ENCODE peak calls at places on chromosomes 7 and 10, in five cellular contexts. B, R, N, K and X are unnamed samples.

GRCh38 chr10:75456122-75456521 is 24.7 kb downstream of the LRMDA start:
- DNase-seq in B (no peak), R (no peak), N (no peak), K (no peak), X (no peak)

GRCh38 chr7:134327896-134328295 is 11.2 kb upstream of the SLC35B4 start:
- DNase-seq in B (peak), R (peak), N (peak), K (peak), X (peak)

GRCh38 chr7:100545636-100546128 is 6.7 kb downstream of the AGFG2 start:
- DNase-seq in B (no peak), R (peak), N (peak), K (peak), X (peak)

GRCh38 chr10:101560293-101561067 is 27.6 kb downstream of the POLL start:
- DNase-seq in B (peak), R (no peak), N (no peak), K (no peak), X (no peak)

GRCh38 chr10:130024779-130025178 is 60.7 kb upstream of the EBF3 start:
- DNase-seq in B (no peak), R (no peak), N (no peak), K (no peak), X (no peak)

GRCh38 chr10:120186506-120186905 is 270.5 kb upstream of the PLPP4 start:
- DNase-seq in B (no peak), R (no peak), N (no peak), K (no peak), X (no peak)

GRCh38 chr7:34108150-34108549 is 202.8 kb downstream of the BMPER start:
- DNase-seq in B (no peak), R (no peak), N (no peak), K (no peak), X (no peak)

GRCh38 chr10:28558923-28559508 is 26.1 kb downstream of the WAC start:
- DNase-seq in B (no peak), R (no peak), N (no peak), K (no peak), X (no peak)

GRCh38 chr7:149774237-149775175 is 1.1 kb upstream of the ZNF467 start:
- DNase-seq in B (no peak), R (no peak), N (no peak), K (no peak), X (no peak)

GRCh38 chr10:86306628-86307278 is 59.8 kb downstream of the GRID1 start:
- DNase-seq in B (peak), R (peak), N (peak), K (no peak), X (no peak)

GRCh38 chr7:120987683-120988590 is 574 bp upstream of the CPED1 start:
- DNase-seq in B (peak), R (peak), N (peak), K (peak), X (peak)

GRCh38 chr10:100683545-100684127 is 61.7 kb upstream of the PAX2 start:
- DNase-seq in B (no peak), R (no peak), N (no peak), K (no peak), X (no peak)

GRCh38 chr10:70169661-70170364 is 501 bp downstream of the SAR1A start:
- DNase-seq in B (no peak), R (peak), N (no peak), K (no peak), X (no peak)

GRCh38 chr7:53642361-53642760 is 606.9 kb downstream of the POM121L12 start:
- DNase-seq in B (no peak), R (no peak), N (no peak), K (no peak), X (no peak)

GRCh38 chr7:154918741-154919140 is 84.2 kb downstream of the PAXIP1 start:
- DNase-seq in B (no peak), R (no peak), N (no peak), K (no peak), X (no peak)

GRCh38 chr10:27736396-27736795 is 9.2 kb downstream of the MKX start:
- DNase-seq in B (no peak), R (no peak), N (no peak), K (no peak), X (no peak)

GRCh38 chr10:234708-235406 is 99.6 kb downstream of the ZMYND11 start:
- DNase-seq in B (no peak), R (no peak), N (no peak), K (no peak), X (no peak)

GRCh38 chr7:69868921-69869320 is 270.6 kb downstream of the AUTS2 start:
- DNase-seq in B (no peak), R (no peak), N (no peak), K (no peak), X (no peak)

GRCh38 chr7:69873512-69873911 is 275.2 kb downstream of the AUTS2 start:
- DNase-seq in B (no peak), R (no peak), N (no peak), K (no peak), X (no peak)

GRCh38 chr7:69871886-69872592 is 273.8 kb downstream of the AUTS2 start:
- DNase-seq in B (no peak), R (peak), N (no peak), K (no peak), X (no peak)

DNA sequence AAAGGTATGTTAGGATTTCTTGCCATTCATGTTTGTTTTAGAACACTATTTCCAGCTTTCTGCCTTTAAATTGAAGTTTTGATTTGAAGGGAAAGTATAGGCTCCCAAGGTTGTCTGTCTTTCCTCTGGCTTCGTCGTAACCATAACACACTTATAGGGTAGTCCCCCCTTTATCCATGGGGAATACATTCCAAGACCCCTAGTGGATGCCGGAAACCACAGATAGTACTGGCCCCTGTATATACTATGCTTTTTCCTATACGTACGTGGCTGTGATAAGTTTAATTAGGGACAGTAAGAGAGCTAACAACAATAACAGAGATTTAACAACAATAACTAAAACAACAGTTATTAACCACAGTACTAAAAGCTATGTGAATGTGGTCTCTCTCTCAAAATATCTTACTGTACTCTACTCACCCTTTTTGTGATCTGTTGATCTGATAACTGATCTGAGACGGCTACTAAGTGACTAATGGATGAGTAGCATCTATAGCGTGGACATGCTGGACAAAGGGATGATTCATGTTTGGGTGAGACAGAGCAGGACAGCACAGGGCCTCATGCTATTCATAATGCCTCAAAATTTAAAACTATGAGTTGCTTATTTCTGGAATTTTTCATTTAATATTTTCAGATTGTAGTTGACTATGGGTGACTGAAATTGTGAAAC is 273.1 kb downstream of the AUTS2 start:
- DNase-seq in B (no peak), R (no peak), N (no peak), K (no peak), X (no peak)
- TF ChIP-seq SRF in B (no peak), R (no peak), N (no peak), K (no peak), X (no peak)

GRCh38 chr10:103791291-103791690 is 64.1 kb downstream of the SH3PXD2A start:
- DNase-seq in B (no peak), R (no peak), N (no peak), K (no peak), X (no peak)

GRCh38 chr10:103793429-103793828 is 61.9 kb downstream of the SH3PXD2A start:
- DNase-seq in B (no peak), R (no peak), N (peak), K (no peak), X (no peak)

GRCh38 chr10:103790580-103790979 is 64.8 kb downstream of the SH3PXD2A start:
- DNase-seq in B (no peak), R (no peak), N (no peak), K (no peak), X (no peak)

GRCh38 chr10:103792547-103792946 is 62.8 kb downstream of the SH3PXD2A start:
- DNase-seq in B (no peak), R (no peak), N (no peak), K (no peak), X (no peak)

DNA sequence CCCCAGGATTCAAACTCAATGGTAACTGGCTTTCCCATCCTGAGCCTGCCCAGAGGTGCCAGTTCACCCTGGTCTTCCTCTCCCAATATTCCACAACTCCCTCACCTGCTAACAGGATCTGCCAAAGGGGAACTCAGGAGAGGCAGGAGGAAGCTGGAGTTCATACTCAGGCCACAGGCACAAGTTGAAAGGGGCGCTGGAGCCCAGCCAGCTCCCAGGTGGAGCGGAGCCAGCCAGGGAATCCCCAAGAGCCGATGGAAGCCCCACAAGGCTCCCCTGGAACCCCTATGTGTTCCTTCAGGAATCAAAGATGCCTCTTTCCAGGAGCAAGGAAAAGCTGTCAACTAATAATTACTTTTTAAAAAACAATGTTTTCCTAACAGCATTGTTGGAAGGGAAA is 63.5 kb downstream of the SH3PXD2A start:
- DNase-seq in B (no peak), R (no peak), N (no peak), K (no peak), X (no peak)
- TF ChIP-seq SRF in B (no peak), R (no peak), N (no peak), K (no peak), X (no peak)

DNA sequence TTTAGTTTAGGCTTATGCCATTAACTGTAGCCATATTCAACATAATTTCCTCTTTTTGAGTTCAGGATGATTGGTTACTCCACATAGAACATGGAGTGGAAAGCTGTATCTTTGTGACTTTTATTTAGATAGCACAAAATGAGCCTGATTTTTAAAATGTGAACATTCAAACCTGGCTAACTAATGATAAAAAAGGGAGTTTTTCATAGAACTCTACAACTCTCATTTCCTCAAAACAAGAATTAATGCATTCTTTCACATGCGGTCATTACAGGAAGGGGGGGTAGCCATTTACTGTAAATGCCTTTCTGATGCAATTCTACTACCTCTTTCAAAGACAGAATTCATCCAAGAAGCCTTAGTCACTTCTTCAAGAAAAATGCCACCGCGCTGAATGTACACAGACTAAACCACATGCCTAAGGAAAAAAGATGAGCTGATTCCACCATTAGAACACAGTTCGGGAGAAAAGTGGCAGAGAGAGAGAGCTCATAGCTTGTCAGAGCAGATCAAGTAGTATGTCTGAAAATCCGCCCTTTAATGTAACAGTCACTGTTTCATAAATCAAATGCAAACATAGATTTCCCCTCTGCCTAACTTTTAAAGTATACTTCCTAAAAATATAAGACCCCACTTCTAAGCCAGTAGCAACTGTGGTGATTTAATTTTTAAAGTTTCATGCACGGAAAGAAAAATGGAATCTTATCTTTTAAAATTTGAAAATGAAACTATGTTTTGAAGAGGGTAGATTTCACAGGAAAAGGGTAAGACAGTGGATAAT is 226.4 kb upstream of the KLF14 start:
- DNase-seq in B (no peak), R (peak), N (no peak), K (peak), X (peak)
- TF ChIP-seq SRF in B (no peak), R (no peak), N (no peak), K (no peak), X (no peak)

DNA sequence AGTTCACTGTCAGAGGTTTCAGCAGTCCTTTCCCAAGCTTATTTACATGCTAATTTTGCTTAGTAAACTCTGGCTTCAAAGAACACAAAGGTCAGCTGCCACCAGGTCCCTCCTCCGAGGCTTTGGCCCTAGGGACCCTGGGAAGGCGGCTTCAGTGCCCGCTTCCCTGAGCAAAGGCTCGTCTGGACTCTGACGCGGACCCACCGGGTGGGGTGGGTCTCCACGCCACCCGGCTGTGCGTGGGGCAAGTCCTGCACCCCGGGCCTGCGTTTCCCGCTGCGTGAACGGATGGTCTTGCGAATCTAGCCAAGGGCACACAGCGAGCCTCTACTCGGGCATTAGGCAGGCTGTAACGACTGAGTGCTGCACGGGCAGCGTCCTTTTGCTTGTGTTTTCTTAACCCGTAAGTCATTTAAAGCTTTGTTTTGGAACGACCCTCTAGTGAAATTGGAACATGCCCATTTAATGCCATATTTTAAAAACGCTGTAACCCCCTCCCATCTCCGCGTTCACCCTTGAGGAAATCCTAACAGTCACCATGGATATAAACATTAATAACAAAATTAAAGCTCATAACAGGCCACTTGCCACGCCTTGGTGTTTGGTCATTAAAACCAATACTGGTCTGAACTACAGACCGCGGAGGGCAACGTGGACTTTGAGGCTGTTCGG is 830 bp downstream of the BNIP3 start:
- DNase-seq in B (peak), R (peak), N (peak), K (no peak), X (no peak)
- TF ChIP-seq SRF in B (no peak), R (no peak), N (no peak), K (no peak), X (no peak)

GRCh38 chr10:117373848-117374505 is 1.3 kb downstream of the PDZD8 start:
- DNase-seq in B (no peak), R (peak), N (no peak), K (no peak), X (no peak)
- TF ChIP-seq SRF in B (no peak), R (no peak), N (no peak), K (no peak), X (no peak)

DNA sequence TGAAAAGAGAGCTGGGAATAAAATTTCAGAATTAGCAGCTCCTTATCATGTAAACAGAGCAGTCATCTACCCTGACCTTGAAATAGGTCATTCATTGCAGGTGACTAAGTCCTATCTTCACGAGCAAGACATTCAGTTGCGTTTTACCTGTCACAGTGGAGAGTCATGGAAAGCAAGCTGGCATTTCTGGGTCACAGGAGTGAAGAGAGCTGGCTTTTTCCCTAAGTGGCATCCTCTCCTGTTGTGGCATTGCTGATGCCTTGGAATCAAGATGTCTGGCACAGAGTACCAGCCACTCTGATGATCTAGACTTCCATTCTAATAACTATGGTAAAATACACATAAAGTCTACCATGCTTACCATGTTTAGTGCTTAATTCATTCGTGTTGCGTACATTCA is 70.8 kb downstream of the SCRN1 start:
- DNase-seq in B (no peak), R (no peak), N (no peak), K (no peak), X (no peak)
- TF ChIP-seq SRF in B (no peak), R (no peak), N (no peak), K (no peak), X (no peak)

GRCh38 chr7:54995631-54996340 is 23.0 kb upstream of the EGFR start:
- DNase-seq in B (no peak), R (no peak), N (peak), K (peak), X (peak)
- TF ChIP-seq SRF in B (no peak), R (no peak), N (no peak), K (peak), X (no peak)

DNA sequence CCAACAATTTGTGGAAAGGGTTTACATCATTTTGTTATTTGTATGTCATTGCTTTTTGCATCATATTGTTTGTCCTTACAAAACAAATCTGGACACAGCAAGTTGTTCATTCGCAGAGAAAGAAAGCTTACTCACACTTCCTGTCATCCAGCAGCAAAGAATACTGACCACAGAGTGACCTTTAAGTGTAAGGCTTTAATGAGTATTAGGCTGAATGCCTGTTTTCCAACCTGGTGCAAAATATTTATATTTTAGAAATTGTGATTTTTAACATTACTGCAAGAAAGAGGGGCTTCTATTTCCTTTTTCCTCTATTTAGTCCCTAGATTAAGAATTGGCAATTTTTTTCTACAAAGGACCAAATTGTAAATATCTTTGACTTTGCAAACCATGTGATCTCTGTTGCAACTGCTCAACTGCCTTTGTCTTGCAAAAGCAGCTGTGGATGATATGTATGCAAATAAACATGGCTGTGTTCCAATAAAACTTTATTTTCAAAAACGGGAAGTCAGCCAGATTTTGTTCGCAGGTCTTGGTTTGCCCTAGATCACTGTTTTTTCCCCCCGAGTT is 27.8 kb upstream of the ITGB1 start:
- DNase-seq in B (no peak), R (no peak), N (peak), K (no peak), X (no peak)
- TF ChIP-seq SRF in B (no peak), R (no peak), N (no peak), K (no peak), X (no peak)